ENCODE peak calls at places on chromosomes 16 and 17, in six cellular contexts. L, O, G, F, C and T are unnamed samples.

GRCh38 chr16:85916141-85916890 is 17.4 kb downstream of the IRF8 start:
- DNase-seq in L (no peak), O (no peak), G (no peak), F (no peak), C (peak), T (no peak)

GRCh38 chr16:77834600-77834963 is 46.2 kb downstream of the VAT1L start:
- DNase-seq in L (no peak), O (peak), G (no peak), F (no peak), C (peak), T (peak)

GRCh38 chr17:79515110-79515509 is 95.7 kb downstream of the RBFOX3 start:
- DNase-seq in L (no peak), O (no peak), G (no peak), F (no peak), C (no peak), T (no peak)

GRCh38 chr17:41792835-41793748 is 6.6 kb upstream of the JUP start:
- DNase-seq in L (peak), O (peak), G (no peak), F (no peak), C (peak), T (peak)

GRCh38 chr16:90084215-90084614 is 7.1 kb upstream of the PRDM7 start:
- DNase-seq in L (no peak), O (no peak), G (no peak), F (no peak), C (no peak), T (no peak)

GRCh38 chr17:75228305-75228704 is 22.8 kb downstream of the NUP85 start:
- DNase-seq in L (no peak), O (no peak), G (no peak), F (no peak), C (peak), T (no peak)

GRCh38 chr16:71637398-71637797 is 11.4 kb downstream of the MARVELD3 start:
- DNase-seq in L (peak), O (peak), G (no peak), F (no peak), C (peak), T (peak)

GRCh38 chr17:78995761-78996451 is 13.7 kb downstream of the CANT1 start:
- DNase-seq in L (no peak), O (no peak), G (no peak), F (no peak), C (no peak), T (no peak)

GRCh38 chr16:1538804-1539520 is 5.5 kb downstream of the TMEM204 start:
- DNase-seq in L (peak), O (no peak), G (no peak), F (no peak), C (no peak), T (no peak)

GRCh38 chr17:18158022-18158600 is 25.5 kb upstream of the ALKBH5 start:
- DNase-seq in L (peak), O (peak), G (peak), F (peak), C (peak), T (peak)

GRCh38 chr16:893360-893759 is 77.4 kb downstream of the LMF1 start:
- DNase-seq in L (no peak), O (no peak), G (no peak), F (no peak), C (no peak), T (no peak)

GRCh38 chr16:4634768-4635167 is 10.1 kb downstream of the MGRN1 start:
- DNase-seq in L (no peak), O (no peak), G (no peak), F (no peak), C (no peak), T (no peak)

GRCh38 chr16:87367556-87367955 is 16.0 kb downstream of the FBXO31 start:
- DNase-seq in L (no peak), O (no peak), G (no peak), F (no peak), C (no peak), T (no peak)

GRCh38 chr16:55059146-55059545 is 128.5 kb downstream of the IRX5 start:
- DNase-seq in L (no peak), O (no peak), G (no peak), F (no peak), C (no peak), T (no peak)

GRCh38 chr16:50340578-50340977 is 28.2 kb downstream of the BRD7 start:
- DNase-seq in L (no peak), O (peak), G (no peak), F (no peak), C (no peak), T (no peak)

GRCh38 chr17:4549781-4550533 is 5.2 kb downstream of the MYBBP1A start:
- DNase-seq in L (no peak), O (no peak), G (no peak), F (no peak), C (no peak), T (no peak)

GRCh38 chr17:4551141-4551540 is 4.0 kb downstream of the MYBBP1A start:
- DNase-seq in L (no peak), O (no peak), G (no peak), F (no peak), C (no peak), T (no peak)

GRCh38 chr17:4548721-4549531 is 6.3 kb downstream of the MYBBP1A start:
- DNase-seq in L (no peak), O (peak), G (no peak), F (no peak), C (no peak), T (no peak)

GRCh38 chr17:4551796-4552525 is 3.2 kb downstream of the MYBBP1A start:
- DNase-seq in L (no peak), O (no peak), G (no peak), F (no peak), C (no peak), T (no peak)

GRCh38 chr17:4550534-4551039 is 4.6 kb downstream of the MYBBP1A start:
- DNase-seq in L (no peak), O (no peak), G (no peak), F (no peak), C (no peak), T (no peak)
- H3K9ac ChIP-seq in L (no peak), O (no peak), G (no peak), F (no peak), C (no peak), T (no peak)

DNA sequence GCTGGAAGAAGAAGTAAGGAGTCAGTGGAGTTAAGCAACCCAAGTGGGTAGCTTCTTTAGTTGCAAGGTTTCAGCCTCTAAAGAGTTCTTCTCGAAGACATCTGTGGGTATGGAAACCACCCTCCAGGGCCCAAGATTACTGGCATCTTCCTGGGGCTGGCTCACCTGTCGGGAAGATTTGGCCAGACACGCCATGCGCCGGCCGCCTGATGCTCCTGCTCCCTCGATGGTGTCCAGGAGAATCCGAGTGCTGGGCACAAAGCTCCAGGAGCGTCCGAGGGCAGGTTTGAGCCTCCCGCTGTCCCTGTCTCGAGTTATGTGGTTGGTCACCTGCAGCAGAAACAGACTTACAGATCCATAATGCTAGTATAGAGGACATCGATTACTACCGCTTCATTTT is 18.6 kb downstream of the RAD51D start:
- DNase-seq in L (no peak), O (no peak), G (no peak), F (no peak), C (no peak), T (no peak)
- H4K91ac ChIP-seq in L (no peak), O (no peak), G (no peak), F (no peak), C (no peak), T (no peak)

GRCh38 chr17:76264755-76265623 is at the start of gene UBALD2:
- DNase-seq in L (peak), O (peak), G (peak), F (peak), C (peak), T (peak)

GRCh38 chr17:76267051-76267576 is 2.0 kb downstream of the UBALD2 start:
- DNase-seq in L (no peak), O (no peak), G (no peak), F (no peak), C (no peak), T (no peak)

GRCh38 chr17:76264425-76264754 is 758 bp upstream of the UBALD2 start:
- DNase-seq in L (no peak), O (no peak), G (no peak), F (no peak), C (peak), T (no peak)

GRCh38 chr17:76266244-76266938 is 1.2 kb downstream of the UBALD2 start:
- DNase-seq in L (no peak), O (peak), G (no peak), F (no peak), C (peak), T (peak)

GRCh38 chr17:76265624-76266243 is 586 bp downstream of the UBALD2 start:
- DNase-seq in L (no peak), O (peak), G (no peak), F (peak), C (peak), T (peak)
- H2BK120ac ChIP-seq in L (no peak), O (no peak), G (no peak), F (no peak), C (peak), T (peak)

GRCh38 chr17:55816532-55817272 is 65.9 kb downstream of the PCTP start:
- DNase-seq in L (no peak), O (no peak), G (no peak), F (no peak), C (no peak), T (no peak)
- H3K9ac ChIP-seq in L (no peak), O (no peak), G (no peak), F (no peak), C (no peak), T (no peak)

GRCh38 chr16:66278604-66279262 is 87.8 kb upstream of the CDH5 start:
- DNase-seq in L (peak), O (no peak), G (no peak), F (no peak), C (peak), T (no peak)
- H4K91ac ChIP-seq in L (no peak), O (no peak), G (no peak), F (no peak), C (peak), T (no peak)

DNA sequence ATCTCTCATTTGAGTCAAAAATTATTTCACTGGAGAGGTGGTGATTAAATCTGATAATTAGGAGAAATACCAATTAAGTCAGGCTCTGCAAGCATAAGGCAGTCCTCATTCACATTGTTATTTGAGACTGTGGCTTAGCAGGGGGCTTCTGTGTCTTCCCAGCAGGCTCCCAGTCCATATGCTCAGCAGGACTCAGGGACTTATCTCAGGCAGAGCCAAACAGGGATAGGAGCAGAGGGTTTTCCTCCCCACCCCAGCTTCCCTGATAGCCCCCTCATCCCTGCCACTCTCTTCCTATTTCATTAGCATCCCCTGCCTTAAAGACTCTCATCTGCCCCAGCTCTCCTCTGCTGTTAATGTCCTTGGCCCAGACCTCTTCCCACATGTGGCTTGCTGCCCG is 104.3 kb upstream of the DNAH9 start:
- DNase-seq in L (peak), O (no peak), G (no peak), F (peak), C (no peak), T (no peak)
- H2BK120ac ChIP-seq in L (no peak), O (no peak), G (no peak), F (no peak), C (no peak), T (no peak)